ENCODE peak calls at places on chromosome 18, in four cellular contexts. One of them, this sample, is unnamed.

GRCh38 chr18:57087985-57088384 is 58.9 kb upstream of the BOD1L2 start:
- DNase-seq in cerebellum: no peak
- DNase-seq in GOT3: no peak
- DNase-seq in MM.1S: no peak
- DNase-seq in this sample: no peak

GRCh38 chr18:44996261-44996660 is 315.6 kb downstream of the SETBP1 start:
- DNase-seq in cerebellum: no peak
- DNase-seq in MM.1S: no peak
- DNase-seq in GOT3: no peak
- DNase-seq in this sample: no peak

GRCh38 chr18:61948196-61948800 is 55.5 kb upstream of the RNF152 start:
- DNase-seq in GOT3: no peak
- DNase-seq in MM.1S: no peak
- DNase-seq in cerebellum: no peak
- DNase-seq in this sample: no peak

GRCh38 chr18:42330296-42330695 is 375.3 kb downstream of the PIK3C3 start:
- DNase-seq in MM.1S: no peak
- DNase-seq in cerebellum: no peak
- DNase-seq in GOT3: no peak
- DNase-seq in this sample: no peak

GRCh38 chr18:63173983-63174382 is 145.6 kb downstream of the BCL2 start:
- DNase-seq in cerebellum: no peak
- DNase-seq in GOT3: no peak
- DNase-seq in MM.1S: no peak
- DNase-seq in this sample: no peak

GRCh38 chr18:79479114-79479760 is 83.5 kb downstream of the NFATC1 start:
- DNase-seq in cerebellum: no peak
- DNase-seq in GOT3: no peak
- DNase-seq in MM.1S: no peak
- DNase-seq in this sample: no peak

GRCh38 chr18:64100136-64100922 is 48.6 kb downstream of the LINC00305 start:
- DNase-seq in MM.1S: peak
- DNase-seq in cerebellum: no peak
- DNase-seq in GOT3: no peak
- DNase-seq in this sample: no peak

GRCh38 chr18:61998335-61998734 is 105.5 kb upstream of the RNF152 start:
- DNase-seq in GOT3: no peak
- DNase-seq in cerebellum: no peak
- DNase-seq in MM.1S: no peak
- DNase-seq in this sample: no peak

GRCh38 chr18:44781890-44782289 is 101.2 kb downstream of the SETBP1 start:
- DNase-seq in MM.1S: no peak
- DNase-seq in cerebellum: no peak
- DNase-seq in GOT3: no peak
- DNase-seq in this sample: no peak

GRCh38 chr18:11850821-11851155 is 425 bp upstream of the CHMP1B start:
- DNase-seq in cerebellum: no peak
- DNase-seq in GOT3: no peak
- DNase-seq in MM.1S: no peak
- DNase-seq in this sample: no peak

GRCh38 chr18:6271585-6271984 is 143.1 kb downstream of the L3MBTL4 start:
- DNase-seq in MM.1S: no peak
- DNase-seq in GOT3: no peak
- DNase-seq in cerebellum: no peak
- DNase-seq in this sample: no peak

GRCh38 chr18:76943542-76944339 is 121.4 kb downstream of the ZNF236 start:
- DNase-seq in GOT3: no peak
- DNase-seq in cerebellum: no peak
- DNase-seq in MM.1S: no peak
- DNase-seq in this sample: no peak

GRCh38 chr18:63763831-63764600 is 11.2 kb upstream of the SERPINB7 start:
- DNase-seq in GOT3: no peak
- DNase-seq in MM.1S: no peak
- DNase-seq in cerebellum: no peak
- DNase-seq in this sample: no peak

GRCh38 chr18:4450065-4450676 is 4.9 kb downstream of the DLGAP1 start:
- DNase-seq in cerebellum: no peak
- DNase-seq in MM.1S: no peak
- DNase-seq in GOT3: no peak
- DNase-seq in this sample: no peak

GRCh38 chr18:34203866-34204265 is 20.8 kb downstream of the NOL4 start:
- DNase-seq in cerebellum: no peak
- DNase-seq in GOT3: no peak
- DNase-seq in MM.1S: no peak
- DNase-seq in this sample: no peak

GRCh38 chr18:80197490-80197889 is 49.8 kb downstream of the PARD6G start:
- DNase-seq in cerebellum: no peak
- DNase-seq in GOT3: no peak
- DNase-seq in MM.1S: no peak
- DNase-seq in this sample: no peak

GRCh38 chr18:21452808-21453511 is 147.5 kb downstream of the ESCO1 start:
- DNase-seq in GOT3: no peak
- DNase-seq in cerebellum: peak
- DNase-seq in MM.1S: no peak
- DNase-seq in this sample: no peak

GRCh38 chr18:54822872-54823845 is 5.1 kb upstream of the RAB27B start:
- DNase-seq in MM.1S: no peak
- DNase-seq in cerebellum: no peak
- DNase-seq in GOT3: no peak
- DNase-seq in this sample: peak

GRCh38 chr18:4232656-4233055 is 222.5 kb downstream of the DLGAP1 start:
- DNase-seq in cerebellum: no peak
- DNase-seq in MM.1S: peak
- DNase-seq in GOT3: no peak
- DNase-seq in this sample: no peak

GRCh38 chr18:29883114-29883513 is 1159.4 kb downstream of the DSC3 start:
- DNase-seq in MM.1S: no peak
- DNase-seq in cerebellum: no peak
- DNase-seq in GOT3: no peak
- DNase-seq in this sample: no peak

GRCh38 chr18:13253786-13254755 is 35.5 kb downstream of the LDLRAD4 start:
- DNase-seq in cerebellum: no peak
- DNase-seq in MM.1S: no peak
- DNase-seq in GOT3: no peak
- DNase-seq in this sample: no peak

GRCh38 chr18:43935051-43935412 is 657.7 kb upstream of the SYT4 start:
- DNase-seq in cerebellum: no peak
- DNase-seq in GOT3: no peak
- DNase-seq in MM.1S: no peak
- DNase-seq in this sample: no peak

GRCh38 chr18:52748343-52748742 is 408.3 kb downstream of the DCC start:
- DNase-seq in GOT3: no peak
- DNase-seq in cerebellum: no peak
- DNase-seq in MM.1S: no peak
- DNase-seq in this sample: no peak

GRCh38 chr18:41021089-41021488 is 933.9 kb upstream of the PIK3C3 start:
- DNase-seq in cerebellum: no peak
- DNase-seq in MM.1S: no peak
- DNase-seq in GOT3: no peak
- DNase-seq in this sample: no peak

GRCh38 chr18:35005963-35006577 is 35.1 kb upstream of the MAPRE2 start:
- DNase-seq in MM.1S: peak
- DNase-seq in cerebellum: peak
- DNase-seq in GOT3: no peak
- DNase-seq in this sample: peak